ENCODE peak calls at places on chromosomes 5 and 9, in six cellular contexts. U is DND-41, M is psoas muscle, W is heart left ventricle, L is MM.1S, K is fibroblast of mammary gland. T is an unnamed sample.

GRCh38 chr5:179343021-179343781 is 2.1 kb downstream of the ADAMTS2 start:
- DNase-seq in U (no peak), M (no peak), W (no peak), L (no peak), K (no peak), T (no peak)

GRCh38 chr5:133222040-133222439 is 170.2 kb downstream of the HSPA4 start:
- DNase-seq in U (no peak), M (no peak), W (no peak), L (no peak), K (no peak), T (no peak)

GRCh38 chr5:58335518-58335917 is 124.4 kb downstream of the PLK2 start:
- DNase-seq in U (no peak), M (no peak), W (no peak), L (no peak), K (peak), T (no peak)

GRCh38 chr9:137435980-137436760 is 5.0 kb downstream of the ENTPD8 start:
- DNase-seq in U (no peak), M (peak), W (peak), L (no peak), K (peak), T (no peak)

GRCh38 chr5:178106556-178107239 is 6.6 kb upstream of the N4BP3 start:
- DNase-seq in U (no peak), M (no peak), W (no peak), L (no peak), K (no peak), T (no peak)

GRCh38 chr5:147522435-147522834 is 12.6 kb upstream of the DPYSL3 start:
- DNase-seq in U (no peak), M (no peak), W (no peak), L (no peak), K (peak), T (no peak)

GRCh38 chr5:160250226-160250625 is 20.9 kb downstream of the FABP6 start:
- DNase-seq in U (no peak), M (no peak), W (no peak), L (no peak), K (no peak), T (no peak)

GRCh38 chr5:157143127-157143959 is 678 bp upstream of the MED7 start:
- DNase-seq in U (peak), M (peak), W (peak), L (peak), K (peak), T (peak)

GRCh38 chr5:102531506-102531905 is 32.7 kb upstream of the SLCO6A1 start:
- DNase-seq in U (no peak), M (no peak), W (no peak), L (no peak), K (peak), T (no peak)

GRCh38 chr9:37740631-37741328 is 12.8 kb upstream of the TRMT10B start:
- DNase-seq in U (no peak), M (no peak), W (no peak), L (no peak), K (no peak), T (no peak)

GRCh38 chr9:130834371-130835311 is at the start of gene ABL1:
- DNase-seq in U (peak), M (peak), W (peak), L (peak), K (peak), T (peak)

GRCh38 chr5:133900498-133901270 is 67.7 kb downstream of the C5orf15 start:
- DNase-seq in U (no peak), M (no peak), W (no peak), L (no peak), K (no peak), T (no peak)

GRCh38 chr9:84788803-84789462 is 119.4 kb downstream of the NTRK2 start:
- DNase-seq in U (no peak), M (no peak), W (no peak), L (no peak), K (no peak), T (no peak)

GRCh38 chr9:38386319-38386895 is 6.1 kb upstream of the ALDH1B1 start:
- DNase-seq in U (no peak), M (no peak), W (no peak), L (no peak), K (no peak), T (no peak)

DNA sequence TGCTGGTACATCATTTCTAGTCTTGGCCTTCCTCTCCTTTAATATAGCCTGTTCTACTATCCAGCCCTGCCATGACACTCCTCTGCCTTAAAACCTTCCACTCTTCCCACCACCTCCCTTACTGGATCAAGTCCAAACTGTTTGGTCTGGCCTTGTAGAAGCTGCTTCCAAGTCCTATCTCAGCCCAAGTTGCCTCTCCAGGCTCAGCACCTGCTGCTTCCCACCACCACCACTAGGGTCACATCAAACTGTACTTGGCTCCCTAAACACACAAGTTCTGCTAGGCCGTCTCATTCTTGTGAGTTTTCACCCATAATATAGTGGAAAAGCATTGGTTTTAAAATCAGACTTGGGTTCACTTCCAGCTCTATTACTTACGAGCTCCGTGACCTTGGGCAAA is 1.4 kb downstream of the NDUFA8 start:
- DNase-seq in U (peak), M (no peak), W (peak), L (peak), K (peak), T (peak)
- TF ChIP-seq CTCF in U (peak), M (peak), W (peak), L (peak), K (peak), T (peak)

DNA sequence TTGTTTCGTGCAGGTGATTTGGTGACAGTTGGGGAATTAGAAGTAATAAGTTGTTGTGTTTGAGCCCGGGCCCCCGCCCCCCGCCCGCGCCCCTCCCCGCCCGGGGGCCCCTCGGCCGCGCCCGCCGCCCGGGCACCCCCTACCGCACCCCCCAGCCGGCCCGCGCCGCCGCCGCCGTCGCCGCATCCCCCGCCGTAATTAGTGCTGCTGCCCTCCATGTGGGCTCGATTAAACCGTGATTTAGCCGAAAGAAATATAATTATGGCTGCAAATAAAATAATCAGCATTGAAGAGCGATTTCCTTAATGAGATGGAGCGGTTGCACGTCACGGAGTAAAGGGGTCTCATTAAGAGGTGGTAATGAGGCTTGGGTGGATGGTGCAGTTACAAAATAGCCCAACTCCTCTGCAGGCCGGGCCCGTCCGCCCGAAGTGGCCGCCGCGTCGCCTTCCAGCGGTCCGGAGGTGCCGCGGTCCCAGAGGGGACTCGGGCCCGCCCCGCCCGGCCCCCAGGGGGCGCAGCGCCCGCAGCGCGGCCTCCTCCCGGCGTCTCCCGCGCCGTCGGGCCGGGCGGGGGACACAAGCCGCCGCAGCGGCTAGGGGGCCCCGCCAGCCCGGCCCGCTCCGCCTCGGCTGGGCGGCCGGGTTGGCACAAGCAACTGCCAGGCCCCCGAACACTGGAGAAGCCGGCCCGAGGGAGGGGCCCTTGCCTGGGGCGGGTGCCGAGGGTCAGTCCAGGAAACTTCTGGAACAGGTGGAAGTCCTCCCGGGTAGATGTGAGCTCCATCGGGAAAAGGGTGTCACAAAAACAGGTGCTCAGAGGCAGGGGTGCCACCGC is 6.9 kb upstream of the OTP start:
- DNase-seq in U (no peak), M (no peak), W (no peak), L (peak), K (no peak), T (peak)
- TF ChIP-seq CTCF in U (no peak), M (peak), W (peak), L (peak), K (no peak), T (peak)

GRCh38 chr9:32523910-32524309 is 2.1 kb downstream of the RIGI start:
- DNase-seq in U (no peak), M (no peak), W (no peak), L (no peak), K (no peak), T (no peak)

GRCh38 chr9:32526042-32526706 is at the start of gene RIGI:
- DNase-seq in U (peak), M (peak), W (peak), L (peak), K (peak), T (peak)

GRCh38 chr9:32524558-32525461 is 1.2 kb downstream of the RIGI start:
- DNase-seq in U (peak), M (no peak), W (peak), L (no peak), K (no peak), T (peak)

GRCh38 chr9:32525506-32525905 is 490 bp downstream of the RIGI start:
- DNase-seq in U (no peak), M (no peak), W (no peak), L (no peak), K (peak), T (no peak)

DNA sequence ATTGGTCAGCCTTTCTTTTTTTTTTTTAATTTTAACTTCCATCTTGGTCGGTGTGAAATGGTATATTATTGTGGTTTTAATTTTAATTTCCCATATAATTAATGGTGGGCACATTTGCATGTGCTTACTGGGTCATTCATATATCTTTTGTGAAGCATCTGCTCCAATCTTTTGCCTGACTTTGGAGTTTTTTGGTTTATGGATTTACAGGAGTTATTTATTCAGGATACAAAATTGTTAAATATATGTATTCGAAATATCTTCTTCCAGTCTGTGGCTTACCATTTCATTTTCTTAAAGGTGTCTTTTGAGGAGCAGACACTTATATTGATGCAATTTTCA is 682 bp upstream of the RIGI start:
- DNase-seq in U (no peak), M (no peak), W (no peak), L (no peak), K (no peak), T (no peak)
- TF ChIP-seq CTCF in U (no peak), M (no peak), W (no peak), L (no peak), K (no peak), T (no peak)

GRCh38 chr5:33180900-33181299 is 259.9 kb upstream of the TARS1 start:
- DNase-seq in U (no peak), M (no peak), W (no peak), L (no peak), K (peak), T (no peak)
- TF ChIP-seq CTCF in U (peak), M (no peak), W (peak), L (no peak), K (peak), T (no peak)

GRCh38 chr9:129692534-129692933 is 27.1 kb downstream of the PRRX2 start:
- DNase-seq in U (no peak), M (no peak), W (no peak), L (no peak), K (no peak), T (no peak)

GRCh38 chr9:129695870-129696269 is 30.4 kb downstream of the PRRX2 start:
- DNase-seq in U (no peak), M (no peak), W (no peak), L (no peak), K (no peak), T (no peak)

GRCh38 chr9:129696803-129697110 is 31.3 kb downstream of the PRRX2 start:
- DNase-seq in U (no peak), M (no peak), W (no peak), L (no peak), K (no peak), T (no peak)

GRCh38 chr9:129693741-129694140 is 28.3 kb downstream of the PRRX2 start:
- DNase-seq in U (no peak), M (no peak), W (no peak), L (no peak), K (no peak), T (no peak)

DNA sequence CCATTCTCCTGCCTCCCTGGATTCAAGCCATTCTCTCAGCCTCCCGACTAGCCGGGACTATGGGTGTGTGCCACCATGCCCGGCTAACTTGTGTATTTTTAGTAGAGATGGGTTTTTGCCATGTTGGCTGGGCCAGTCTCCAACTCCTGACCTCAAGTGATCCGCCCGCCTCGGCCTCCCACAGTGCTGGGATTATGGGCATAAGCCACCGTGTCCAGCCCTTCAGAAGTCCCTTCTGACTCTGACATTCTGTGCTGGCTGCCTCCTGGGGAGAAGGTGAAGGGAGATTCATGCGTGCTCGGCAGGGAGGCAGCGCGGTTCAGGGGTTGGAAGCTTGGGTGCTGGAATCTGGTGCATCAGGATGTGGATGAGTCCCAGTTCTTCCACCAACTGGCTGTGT is 28.8 kb downstream of the PRRX2 start:
- DNase-seq in U (no peak), M (no peak), W (no peak), L (no peak), K (no peak), T (no peak)
- TF ChIP-seq CTCF in U (no peak), M (no peak), W (no peak), L (no peak), K (no peak), T (no peak)

DNA sequence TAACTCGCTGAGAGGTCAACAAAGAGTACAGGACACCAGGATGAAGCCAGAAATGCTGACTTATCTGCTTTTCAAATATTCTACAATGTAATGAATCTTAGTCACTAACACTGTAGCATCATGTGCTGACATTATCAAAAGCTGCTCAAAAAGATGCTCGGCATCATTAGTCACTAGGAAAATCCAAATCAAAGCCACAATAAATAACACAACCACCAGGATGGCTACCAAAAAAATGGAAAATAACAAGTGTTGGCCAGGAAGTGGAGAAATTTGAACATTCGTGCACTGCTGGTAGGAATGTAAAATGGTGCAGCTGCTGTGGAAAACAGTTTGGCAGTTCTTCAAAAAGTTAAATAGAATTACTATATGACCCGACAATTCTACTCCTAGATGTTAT is 269.1 kb downstream of the GLIS3 start:
- DNase-seq in U (no peak), M (no peak), W (no peak), L (no peak), K (no peak), T (no peak)
- TF ChIP-seq CTCF in U (no peak), M (no peak), W (no peak), L (no peak), K (no peak), T (no peak)

GRCh38 chr9:27569406-27569805 is 3.9 kb downstream of the C9orf72 start:
- DNase-seq in U (no peak), M (no peak), W (no peak), L (no peak), K (no peak), T (no peak)

GRCh38 chr9:27572566-27572917 is 739 bp downstream of the C9orf72 start:
- DNase-seq in U (peak), M (no peak), W (peak), L (peak), K (peak), T (peak)

GRCh38 chr9:27572036-27572435 is 1.2 kb downstream of the C9orf72 start:
- DNase-seq in U (no peak), M (no peak), W (no peak), L (no peak), K (no peak), T (no peak)

GRCh38 chr9:27573699-27574265 is 501 bp upstream of the C9orf72 start:
- DNase-seq in U (peak), M (peak), W (peak), L (peak), K (peak), T (peak)

DNA sequence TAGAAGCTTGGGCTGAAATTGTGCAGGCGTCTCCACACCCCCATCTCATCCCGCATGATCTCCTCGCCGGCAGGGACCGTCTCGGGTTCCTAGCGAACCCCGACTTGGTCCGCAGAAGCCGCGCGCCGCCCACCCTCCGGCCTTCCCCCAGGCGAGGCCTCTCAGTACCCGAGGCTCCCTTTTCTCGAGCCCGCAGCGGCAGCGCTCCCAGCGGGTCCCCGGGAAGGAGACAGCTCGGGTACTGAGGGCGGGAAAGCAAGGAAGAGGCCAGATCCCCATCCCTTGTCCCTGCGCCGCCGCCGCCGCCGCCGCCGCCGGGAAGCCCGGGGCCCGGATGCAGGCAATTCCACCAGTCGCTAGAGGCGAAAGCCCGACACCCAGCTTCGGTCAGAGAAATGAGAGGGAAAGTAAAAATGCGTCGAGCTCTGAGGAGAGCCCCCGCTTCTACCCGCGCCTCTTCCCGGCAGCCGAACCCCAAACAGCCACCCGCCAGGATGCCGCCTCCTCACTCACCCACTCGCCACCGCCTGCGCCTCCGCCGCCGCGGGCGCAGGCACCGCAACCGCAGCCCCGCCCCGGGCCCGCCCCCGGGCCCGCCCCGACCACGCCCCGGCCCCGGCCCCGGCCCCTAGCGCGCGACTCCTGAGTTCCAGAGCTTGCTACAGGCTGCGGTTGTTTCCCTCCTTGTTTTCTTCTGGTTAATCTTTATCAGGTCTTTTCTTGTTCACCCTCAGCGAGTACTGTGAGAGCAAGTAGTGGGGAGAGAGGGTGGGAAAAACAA is at the start of gene C9orf72:
- DNase-seq in U (peak), M (peak), W (peak), L (peak), K (no peak), T (peak)
- TF ChIP-seq CTCF in U (no peak), M (no peak), W (peak), L (no peak), K (no peak), T (no peak)

T was measured in activated CD8-positive, alpha-beta T cell treated with anti-CD3 and anti-CD28 coated beads for 36 hours.